ENCODE peak calls at places on chromosomes 6 and 20, in six cellular contexts. One of them, this sample, is unnamed.

GRCh38 chr20:21396921-21397340 is 395 bp downstream of the NKX2-4 start:
- DNase-seq in GM03348: peak; percentile 31
- DNase-seq in stimulated activated CD4-positive, alpha-beta T cell treated with anti-CD3 and anti-CD28 coated beads, Interleukin-4, amount 100 ng/mL, for 1 hour: peak; percentile 8
- DNase-seq in hepatocyte: peak; percentile 20
- DNase-seq in activated gamma-delta T cell treated with Interleukin-2 at 50 U/mL for 16 hours: no peak
- DNase-seq in IMR-90: no peak
- DNase-seq in this sample: no peak

GRCh38 chr6:52598123-52598823 is 21.4 kb upstream of the TRAM2 start:
- DNase-seq in hepatocyte: peak; percentile 87
- DNase-seq in IMR-90: peak; percentile 74
- DNase-seq in activated gamma-delta T cell treated with Interleukin-2 at 50 U/mL for 16 hours: peak; percentile 36
- DNase-seq in GM03348: peak; percentile 87
- DNase-seq in stimulated activated CD4-positive, alpha-beta T cell treated with anti-CD3 and anti-CD28 coated beads, Interleukin-4, amount 100 ng/mL, for 1 hour: peak; percentile 8
- DNase-seq in this sample: peak; percentile 50

GRCh38 chr20:61814726-61815125 is 251.0 kb downstream of the TAF4 start:
- DNase-seq in IMR-90: no peak
- DNase-seq in stimulated activated CD4-positive, alpha-beta T cell treated with anti-CD3 and anti-CD28 coated beads, Interleukin-4, amount 100 ng/mL, for 1 hour: no peak
- DNase-seq in GM03348: no peak
- DNase-seq in hepatocyte: no peak
- DNase-seq in activated gamma-delta T cell treated with Interleukin-2 at 50 U/mL for 16 hours: no peak
- DNase-seq in this sample: no peak

GRCh38 chr6:39933669-39934059 is 598 bp downstream of the MOCS1 start:
- DNase-seq in activated gamma-delta T cell treated with Interleukin-2 at 50 U/mL for 16 hours: no peak
- DNase-seq in IMR-90: no peak
- DNase-seq in stimulated activated CD4-positive, alpha-beta T cell treated with anti-CD3 and anti-CD28 coated beads, Interleukin-4, amount 100 ng/mL, for 1 hour: no peak
- DNase-seq in GM03348: no peak
- DNase-seq in hepatocyte: no peak
- DNase-seq in this sample: no peak

GRCh38 chr20:8700756-8701155 is 368.1 kb upstream of the PLCB4 start:
- DNase-seq in GM03348: no peak
- DNase-seq in activated gamma-delta T cell treated with Interleukin-2 at 50 U/mL for 16 hours: no peak
- DNase-seq in IMR-90: no peak
- DNase-seq in hepatocyte: no peak
- DNase-seq in stimulated activated CD4-positive, alpha-beta T cell treated with anti-CD3 and anti-CD28 coated beads, Interleukin-4, amount 100 ng/mL, for 1 hour: no peak
- DNase-seq in this sample: no peak

GRCh38 chr6:81075974-81076373 is 676.5 kb downstream of the TENT5A start:
- DNase-seq in IMR-90: peak; percentile 12
- DNase-seq in stimulated activated CD4-positive, alpha-beta T cell treated with anti-CD3 and anti-CD28 coated beads, Interleukin-4, amount 100 ng/mL, for 1 hour: no peak
- DNase-seq in GM03348: no peak
- DNase-seq in hepatocyte: peak; percentile 37
- DNase-seq in activated gamma-delta T cell treated with Interleukin-2 at 50 U/mL for 16 hours: no peak
- DNase-seq in this sample: peak; percentile 35

GRCh38 chr6:15593798-15594197 is 69.0 kb downstream of the DTNBP1 start:
- DNase-seq in GM03348: no peak
- DNase-seq in IMR-90: peak; percentile 27
- DNase-seq in hepatocyte: no peak
- DNase-seq in stimulated activated CD4-positive, alpha-beta T cell treated with anti-CD3 and anti-CD28 coated beads, Interleukin-4, amount 100 ng/mL, for 1 hour: no peak
- DNase-seq in activated gamma-delta T cell treated with Interleukin-2 at 50 U/mL for 16 hours: no peak
- DNase-seq in this sample: no peak

GRCh38 chr6:106783631-106784566 is 154.5 kb downstream of the QRSL1 start:
- DNase-seq in IMR-90: no peak
- DNase-seq in activated gamma-delta T cell treated with Interleukin-2 at 50 U/mL for 16 hours: no peak
- DNase-seq in stimulated activated CD4-positive, alpha-beta T cell treated with anti-CD3 and anti-CD28 coated beads, Interleukin-4, amount 100 ng/mL, for 1 hour: no peak
- DNase-seq in hepatocyte: no peak
- DNase-seq in GM03348: no peak
- DNase-seq in this sample: no peak

GRCh38 chr6:108175592-108176279 is 9.9 kb downstream of the NR2E1 start:
- DNase-seq in activated gamma-delta T cell treated with Interleukin-2 at 50 U/mL for 16 hours: no peak
- DNase-seq in hepatocyte: no peak
- DNase-seq in IMR-90: no peak
- DNase-seq in stimulated activated CD4-positive, alpha-beta T cell treated with anti-CD3 and anti-CD28 coated beads, Interleukin-4, amount 100 ng/mL, for 1 hour: no peak
- DNase-seq in GM03348: no peak
- DNase-seq in this sample: peak; percentile 88

GRCh38 chr20:54323227-54323734 is 115.4 kb downstream of the PFDN4 start:
- DNase-seq in IMR-90: no peak
- DNase-seq in stimulated activated CD4-positive, alpha-beta T cell treated with anti-CD3 and anti-CD28 coated beads, Interleukin-4, amount 100 ng/mL, for 1 hour: no peak
- DNase-seq in hepatocyte: no peak
- DNase-seq in GM03348: no peak
- DNase-seq in activated gamma-delta T cell treated with Interleukin-2 at 50 U/mL for 16 hours: no peak
- DNase-seq in this sample: no peak

GRCh38 chr20:21102252-21102609 is 3.9 kb downstream of the LINC00237 start:
- DNase-seq in hepatocyte: no peak
- DNase-seq in GM03348: no peak
- DNase-seq in stimulated activated CD4-positive, alpha-beta T cell treated with anti-CD3 and anti-CD28 coated beads, Interleukin-4, amount 100 ng/mL, for 1 hour: no peak
- DNase-seq in activated gamma-delta T cell treated with Interleukin-2 at 50 U/mL for 16 hours: no peak
- DNase-seq in IMR-90: no peak
- DNase-seq in this sample: no peak

GRCh38 chr6:66662196-66662595 is 955.2 kb upstream of the EYS start:
- DNase-seq in stimulated activated CD4-positive, alpha-beta T cell treated with anti-CD3 and anti-CD28 coated beads, Interleukin-4, amount 100 ng/mL, for 1 hour: no peak
- DNase-seq in IMR-90: peak; percentile 1
- DNase-seq in activated gamma-delta T cell treated with Interleukin-2 at 50 U/mL for 16 hours: no peak
- DNase-seq in GM03348: peak; percentile 10
- DNase-seq in hepatocyte: peak; percentile 28
- DNase-seq in this sample: no peak

GRCh38 chr6:15089569-15090144 is 156.2 kb upstream of the JARID2 start:
- DNase-seq in activated gamma-delta T cell treated with Interleukin-2 at 50 U/mL for 16 hours: no peak
- DNase-seq in stimulated activated CD4-positive, alpha-beta T cell treated with anti-CD3 and anti-CD28 coated beads, Interleukin-4, amount 100 ng/mL, for 1 hour: no peak
- DNase-seq in hepatocyte: no peak
- DNase-seq in GM03348: no peak
- DNase-seq in IMR-90: no peak
- DNase-seq in this sample: no peak

GRCh38 chr6:132811276-132811675 is 3.1 kb upstream of the RPS12 start:
- DNase-seq in hepatocyte: peak; percentile 29
- DNase-seq in GM03348: no peak
- DNase-seq in IMR-90: peak; percentile 35
- DNase-seq in activated gamma-delta T cell treated with Interleukin-2 at 50 U/mL for 16 hours: no peak
- DNase-seq in stimulated activated CD4-positive, alpha-beta T cell treated with anti-CD3 and anti-CD28 coated beads, Interleukin-4, amount 100 ng/mL, for 1 hour: no peak
- DNase-seq in this sample: no peak

GRCh38 chr6:158559895-158560786 is at the start of gene TMEM181:
- DNase-seq in stimulated activated CD4-positive, alpha-beta T cell treated with anti-CD3 and anti-CD28 coated beads, Interleukin-4, amount 100 ng/mL, for 1 hour: peak; percentile 89
- DNase-seq in IMR-90: peak; percentile 80
- DNase-seq in activated gamma-delta T cell treated with Interleukin-2 at 50 U/mL for 16 hours: peak; percentile 82
- DNase-seq in GM03348: peak; percentile 97
- DNase-seq in hepatocyte: peak; percentile 95
- DNase-seq in this sample: peak; percentile 87

GRCh38 chr6:27375613-27376079 is 12.9 kb upstream of the ZNF391 start:
- DNase-seq in GM03348: no peak
- DNase-seq in IMR-90: no peak
- DNase-seq in activated gamma-delta T cell treated with Interleukin-2 at 50 U/mL for 16 hours: no peak
- DNase-seq in hepatocyte: peak; percentile 7
- DNase-seq in stimulated activated CD4-positive, alpha-beta T cell treated with anti-CD3 and anti-CD28 coated beads, Interleukin-4, amount 100 ng/mL, for 1 hour: no peak
- DNase-seq in this sample: no peak

GRCh38 chr6:138522611-138523010 is 23.3 kb upstream of the NHSL1 start:
- DNase-seq in GM03348: no peak
- DNase-seq in stimulated activated CD4-positive, alpha-beta T cell treated with anti-CD3 and anti-CD28 coated beads, Interleukin-4, amount 100 ng/mL, for 1 hour: no peak
- DNase-seq in activated gamma-delta T cell treated with Interleukin-2 at 50 U/mL for 16 hours: no peak
- DNase-seq in IMR-90: no peak
- DNase-seq in hepatocyte: no peak
- DNase-seq in this sample: no peak

GRCh38 chr6:20924911-20925543 is 390.8 kb downstream of the CDKAL1 start:
- DNase-seq in IMR-90: no peak
- DNase-seq in activated gamma-delta T cell treated with Interleukin-2 at 50 U/mL for 16 hours: no peak
- DNase-seq in hepatocyte: no peak
- DNase-seq in stimulated activated CD4-positive, alpha-beta T cell treated with anti-CD3 and anti-CD28 coated beads, Interleukin-4, amount 100 ng/mL, for 1 hour: no peak
- DNase-seq in GM03348: no peak
- DNase-seq in this sample: no peak

GRCh38 chr6:105974981-105975380 is 111.2 kb upstream of the PRDM1 start:
- DNase-seq in stimulated activated CD4-positive, alpha-beta T cell treated with anti-CD3 and anti-CD28 coated beads, Interleukin-4, amount 100 ng/mL, for 1 hour: no peak
- DNase-seq in IMR-90: no peak
- DNase-seq in GM03348: peak; percentile 38
- DNase-seq in activated gamma-delta T cell treated with Interleukin-2 at 50 U/mL for 16 hours: no peak
- DNase-seq in hepatocyte: no peak
- DNase-seq in this sample: no peak

GRCh38 chr20:60787264-60787663 is 464.8 kb upstream of the CDH4 start:
- DNase-seq in hepatocyte: no peak
- DNase-seq in GM03348: peak; percentile 64
- DNase-seq in IMR-90: no peak
- DNase-seq in stimulated activated CD4-positive, alpha-beta T cell treated with anti-CD3 and anti-CD28 coated beads, Interleukin-4, amount 100 ng/mL, for 1 hour: no peak
- DNase-seq in activated gamma-delta T cell treated with Interleukin-2 at 50 U/mL for 16 hours: no peak
- DNase-seq in this sample: no peak

GRCh38 chr6:39365281-39366074 is 43.0 kb upstream of the KCNK16 start:
- DNase-seq in hepatocyte: no peak
- DNase-seq in GM03348: peak; percentile 74
- DNase-seq in activated gamma-delta T cell treated with Interleukin-2 at 50 U/mL for 16 hours: no peak
- DNase-seq in stimulated activated CD4-positive, alpha-beta T cell treated with anti-CD3 and anti-CD28 coated beads, Interleukin-4, amount 100 ng/mL, for 1 hour: no peak
- DNase-seq in IMR-90: peak; percentile 38
- DNase-seq in this sample: no peak

GRCh38 chr6:49088631-49089030 is 374.4 kb downstream of the MMUT start:
- DNase-seq in hepatocyte: no peak
- DNase-seq in IMR-90: no peak
- DNase-seq in GM03348: no peak
- DNase-seq in stimulated activated CD4-positive, alpha-beta T cell treated with anti-CD3 and anti-CD28 coated beads, Interleukin-4, amount 100 ng/mL, for 1 hour: no peak
- DNase-seq in activated gamma-delta T cell treated with Interleukin-2 at 50 U/mL for 16 hours: no peak
- DNase-seq in this sample: no peak

GRCh38 chr6:108565893-108566292 is 5.2 kb downstream of the FOXO3 start:
- DNase-seq in GM03348: peak; percentile 55
- DNase-seq in stimulated activated CD4-positive, alpha-beta T cell treated with anti-CD3 and anti-CD28 coated beads, Interleukin-4, amount 100 ng/mL, for 1 hour: no peak
- DNase-seq in hepatocyte: no peak
- DNase-seq in activated gamma-delta T cell treated with Interleukin-2 at 50 U/mL for 16 hours: no peak
- DNase-seq in IMR-90: peak; percentile 88
- DNase-seq in this sample: peak; percentile 50

GRCh38 chr6:54981276-54981609 is 134.7 kb downstream of the FAM83B start:
- DNase-seq in stimulated activated CD4-positive, alpha-beta T cell treated with anti-CD3 and anti-CD28 coated beads, Interleukin-4, amount 100 ng/mL, for 1 hour: no peak
- DNase-seq in hepatocyte: no peak
- DNase-seq in GM03348: peak; percentile 69
- DNase-seq in activated gamma-delta T cell treated with Interleukin-2 at 50 U/mL for 16 hours: no peak
- DNase-seq in IMR-90: no peak
- DNase-seq in this sample: no peak

GRCh38 chr20:24458441-24458840 is 11.0 kb upstream of the SYNDIG1 start:
- DNase-seq in hepatocyte: no peak
- DNase-seq in IMR-90: no peak
- DNase-seq in GM03348: no peak
- DNase-seq in activated gamma-delta T cell treated with Interleukin-2 at 50 U/mL for 16 hours: no peak
- DNase-seq in stimulated activated CD4-positive, alpha-beta T cell treated with anti-CD3 and anti-CD28 coated beads, Interleukin-4, amount 100 ng/mL, for 1 hour: no peak
- DNase-seq in this sample: no peak

GRCh38 chr6:145880361-145880760 is 65.8 kb upstream of the FBXO30 start:
- DNase-seq in GM03348: no peak
- DNase-seq in activated gamma-delta T cell treated with Interleukin-2 at 50 U/mL for 16 hours: no peak
- DNase-seq in IMR-90: no peak
- DNase-seq in hepatocyte: no peak
- DNase-seq in stimulated activated CD4-positive, alpha-beta T cell treated with anti-CD3 and anti-CD28 coated beads, Interleukin-4, amount 100 ng/mL, for 1 hour: no peak
- DNase-seq in this sample: no peak

GRCh38 chr20:61437280-61438206 is 185.5 kb downstream of the CDH4 start:
- DNase-seq in IMR-90: peak; percentile 90
- DNase-seq in stimulated activated CD4-positive, alpha-beta T cell treated with anti-CD3 and anti-CD28 coated beads, Interleukin-4, amount 100 ng/mL, for 1 hour: no peak
- DNase-seq in activated gamma-delta T cell treated with Interleukin-2 at 50 U/mL for 16 hours: no peak
- DNase-seq in GM03348: no peak
- DNase-seq in hepatocyte: no peak
- DNase-seq in this sample: no peak

GRCh38 chr6:162032620-162033019 is 694.9 kb downstream of the PRKN start:
- DNase-seq in hepatocyte: no peak
- DNase-seq in GM03348: peak; percentile 31
- DNase-seq in activated gamma-delta T cell treated with Interleukin-2 at 50 U/mL for 16 hours: no peak
- DNase-seq in stimulated activated CD4-positive, alpha-beta T cell treated with anti-CD3 and anti-CD28 coated beads, Interleukin-4, amount 100 ng/mL, for 1 hour: no peak
- DNase-seq in IMR-90: no peak
- DNase-seq in this sample: no peak

GRCh38 chr20:44017905-44018683 is 103.4 kb downstream of the TOX2 start:
- DNase-seq in stimulated activated CD4-positive, alpha-beta T cell treated with anti-CD3 and anti-CD28 coated beads, Interleukin-4, amount 100 ng/mL, for 1 hour: no peak
- DNase-seq in IMR-90: peak; percentile 93
- DNase-seq in hepatocyte: peak; percentile 68
- DNase-seq in activated gamma-delta T cell treated with Interleukin-2 at 50 U/mL for 16 hours: no peak
- DNase-seq in GM03348: peak; percentile 59
- DNase-seq in this sample: no peak

GRCh38 chr6:13548500-13549210 is 25.7 kb upstream of the SIRT5 start:
- DNase-seq in hepatocyte: peak; percentile 20
- DNase-seq in IMR-90: no peak
- DNase-seq in stimulated activated CD4-positive, alpha-beta T cell treated with anti-CD3 and anti-CD28 coated beads, Interleukin-4, amount 100 ng/mL, for 1 hour: no peak
- DNase-seq in GM03348: no peak
- DNase-seq in activated gamma-delta T cell treated with Interleukin-2 at 50 U/mL for 16 hours: no peak
- DNase-seq in this sample: peak; percentile 14

GRCh38 chr20:14892782-14893181 is 555.4 kb upstream of the FLRT3 start:
- DNase-seq in IMR-90: no peak
- DNase-seq in GM03348: no peak
- DNase-seq in stimulated activated CD4-positive, alpha-beta T cell treated with anti-CD3 and anti-CD28 coated beads, Interleukin-4, amount 100 ng/mL, for 1 hour: no peak
- DNase-seq in activated gamma-delta T cell treated with Interleukin-2 at 50 U/mL for 16 hours: no peak
- DNase-seq in hepatocyte: no peak
- DNase-seq in this sample: no peak

GRCh38 chr6:166930354-166930891 is 25.9 kb downstream of the RNASET2 start:
- DNase-seq in GM03348: no peak
- DNase-seq in activated gamma-delta T cell treated with Interleukin-2 at 50 U/mL for 16 hours: no peak
- DNase-seq in IMR-90: no peak
- DNase-seq in hepatocyte: no peak
- DNase-seq in stimulated activated CD4-positive, alpha-beta T cell treated with anti-CD3 and anti-CD28 coated beads, Interleukin-4, amount 100 ng/mL, for 1 hour: no peak
- DNase-seq in this sample: no peak

GRCh38 chr6:45654673-45655072 is 276.9 kb upstream of the SUPT3H start:
- DNase-seq in stimulated activated CD4-positive, alpha-beta T cell treated with anti-CD3 and anti-CD28 coated beads, Interleukin-4, amount 100 ng/mL, for 1 hour: no peak
- DNase-seq in activated gamma-delta T cell treated with Interleukin-2 at 50 U/mL for 16 hours: no peak
- DNase-seq in IMR-90: peak; percentile 47
- DNase-seq in GM03348: peak; percentile 33
- DNase-seq in hepatocyte: no peak
- DNase-seq in this sample: no peak

GRCh38 chr6:29676981-29677601 is 3.9 kb downstream of the ZFP57 start:
- DNase-seq in IMR-90: no peak
- DNase-seq in hepatocyte: no peak
- DNase-seq in stimulated activated CD4-positive, alpha-beta T cell treated with anti-CD3 and anti-CD28 coated beads, Interleukin-4, amount 100 ng/mL, for 1 hour: no peak
- DNase-seq in activated gamma-delta T cell treated with Interleukin-2 at 50 U/mL for 16 hours: no peak
- DNase-seq in GM03348: no peak
- DNase-seq in this sample: no peak

GRCh38 chr20:20199338-20200160 is 147.2 kb downstream of the CFAP61 start:
- DNase-seq in stimulated activated CD4-positive, alpha-beta T cell treated with anti-CD3 and anti-CD28 coated beads, Interleukin-4, amount 100 ng/mL, for 1 hour: no peak
- DNase-seq in GM03348: no peak
- DNase-seq in IMR-90: no peak
- DNase-seq in hepatocyte: no peak
- DNase-seq in activated gamma-delta T cell treated with Interleukin-2 at 50 U/mL for 16 hours: no peak
- DNase-seq in this sample: no peak

GRCh38 chr6:169789944-169790927 is 38.8 kb downstream of the ERMARD start:
- DNase-seq in stimulated activated CD4-positive, alpha-beta T cell treated with anti-CD3 and anti-CD28 coated beads, Interleukin-4, amount 100 ng/mL, for 1 hour: peak; percentile 76
- DNase-seq in activated gamma-delta T cell treated with Interleukin-2 at 50 U/mL for 16 hours: peak; percentile 73
- DNase-seq in hepatocyte: peak; percentile 89
- DNase-seq in IMR-90: peak; percentile 59
- DNase-seq in GM03348: peak; percentile 95
- DNase-seq in this sample: peak; percentile 93

GRCh38 chr20:9508696-9509178 is 5.7 kb upstream of the LAMP5 start:
- DNase-seq in GM03348: no peak
- DNase-seq in IMR-90: no peak
- DNase-seq in stimulated activated CD4-positive, alpha-beta T cell treated with anti-CD3 and anti-CD28 coated beads, Interleukin-4, amount 100 ng/mL, for 1 hour: no peak
- DNase-seq in activated gamma-delta T cell treated with Interleukin-2 at 50 U/mL for 16 hours: no peak
- DNase-seq in hepatocyte: no peak
- DNase-seq in this sample: no peak

GRCh38 chr6:84486526-84486925 is 259.1 kb upstream of the CEP162 start:
- DNase-seq in hepatocyte: no peak
- DNase-seq in stimulated activated CD4-positive, alpha-beta T cell treated with anti-CD3 and anti-CD28 coated beads, Interleukin-4, amount 100 ng/mL, for 1 hour: no peak
- DNase-seq in activated gamma-delta T cell treated with Interleukin-2 at 50 U/mL for 16 hours: no peak
- DNase-seq in GM03348: no peak
- DNase-seq in IMR-90: no peak
- DNase-seq in this sample: no peak

This sample was measured in HuH-7.